ENCODE peak calls at places on chromosomes 4 and X, in six cellular contexts. L, P, H, V, E and Y are unnamed samples. For H3K4me1, the result is how much of the 10 kb centered on the place peaks cover.

GRCh38 chr4:56821394-56822263 is at the start of gene SPINK2:
- DNase-seq in L (no peak), P (peak), H (peak), V (no peak), E (no peak), Y (peak)

GRCh38 chr4:15690020-15690809 is 8.6 kb downstream of the FAM200B start:
- DNase-seq in L (no peak), P (peak), H (no peak), V (peak), E (peak), Y (no peak)

GRCh38 chr4:1011022-1011694 is at the start of gene FGFRL1:
- DNase-seq in L (peak), P (peak), H (peak), V (peak), E (peak), Y (peak)

GRCh38 chrX:37997096-37997495 is 9.3 kb upstream of the SYTL5 start:
- DNase-seq in L (no peak), P (no peak), H (no peak), V (no peak), E (no peak), Y (no peak)

GRCh38 chr4:56958111-56958517 is 19.3 kb downstream of the NOA1 start:
- DNase-seq in L (peak), P (no peak), H (peak), V (peak), E (peak), Y (peak)

GRCh38 chr4:188691811-188692210 is 552.6 kb downstream of the TRIML1 start:
- DNase-seq in L (no peak), P (no peak), H (no peak), V (no peak), E (no peak), Y (no peak)

GRCh38 chrX:154655786-154656185 is 2.4 kb upstream of the CTAG2 start:
- DNase-seq in L (no peak), P (no peak), H (no peak), V (no peak), E (no peak), Y (no peak)

GRCh38 chr4:153115322-153116100 is 88.7 kb upstream of the TRIM2 start:
- DNase-seq in L (no peak), P (no peak), H (peak), V (peak), E (peak), Y (no peak)

GRCh38 chr4:7823416-7823824 is 116.2 kb downstream of the AFAP1 start:
- DNase-seq in L (peak), P (no peak), H (peak), V (no peak), E (peak), Y (peak)

GRCh38 chr4:88448905-88449689 is 7.8 kb upstream of the HERC5 start:
- DNase-seq in L (no peak), P (no peak), H (no peak), V (no peak), E (no peak), Y (no peak)

GRCh38 chr4:66169341-66169740 is 499.1 kb upstream of the EPHA5 start:
- DNase-seq in L (no peak), P (no peak), H (no peak), V (peak), E (peak), Y (no peak)

GRCh38 chrX:53281321-53281822 is at the start of gene IQSEC2:
- DNase-seq in L (peak), P (no peak), H (peak), V (peak), E (peak), Y (peak)

GRCh38 chr4:147985376-147985775 is 253.5 kb downstream of the ARHGAP10 start:
- DNase-seq in L (no peak), P (no peak), H (no peak), V (no peak), E (no peak), Y (no peak)

GRCh38 chrX:106378616-106379015 is 210.5 kb downstream of the PWWP3B start:
- DNase-seq in L (no peak), P (no peak), H (no peak), V (no peak), E (no peak), Y (no peak)
- H3K4me3 ChIP-seq in L (no peak), P (no peak), H (no peak), V (no peak), E (no peak), Y (no peak)

DNA sequence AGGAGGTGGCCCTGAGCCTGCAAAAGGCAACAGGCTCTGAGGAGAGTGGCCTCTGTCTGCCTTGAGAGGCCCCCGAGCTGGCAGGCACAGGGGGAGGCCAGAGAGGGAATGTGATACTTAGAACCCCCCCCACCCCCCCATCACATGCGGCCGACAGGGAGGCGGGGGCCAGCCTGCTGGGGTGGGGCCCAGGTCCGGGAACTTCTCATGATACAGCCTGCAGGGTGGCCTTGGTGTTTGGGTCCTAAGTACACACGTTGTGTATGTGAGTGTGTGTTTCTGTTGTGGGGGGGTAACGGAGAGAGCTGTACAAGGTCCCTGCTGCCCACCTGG is 19.7 kb downstream of the SH3BP2 start:
- DNase-seq in L (no peak), P (no peak), H (no peak), V (no peak), E (no peak), Y (no peak)
- H3K4me1 ChIP-seq in L (under half), P (under half), H (half or more), V (under half), E (under half), Y (under half)

DNA sequence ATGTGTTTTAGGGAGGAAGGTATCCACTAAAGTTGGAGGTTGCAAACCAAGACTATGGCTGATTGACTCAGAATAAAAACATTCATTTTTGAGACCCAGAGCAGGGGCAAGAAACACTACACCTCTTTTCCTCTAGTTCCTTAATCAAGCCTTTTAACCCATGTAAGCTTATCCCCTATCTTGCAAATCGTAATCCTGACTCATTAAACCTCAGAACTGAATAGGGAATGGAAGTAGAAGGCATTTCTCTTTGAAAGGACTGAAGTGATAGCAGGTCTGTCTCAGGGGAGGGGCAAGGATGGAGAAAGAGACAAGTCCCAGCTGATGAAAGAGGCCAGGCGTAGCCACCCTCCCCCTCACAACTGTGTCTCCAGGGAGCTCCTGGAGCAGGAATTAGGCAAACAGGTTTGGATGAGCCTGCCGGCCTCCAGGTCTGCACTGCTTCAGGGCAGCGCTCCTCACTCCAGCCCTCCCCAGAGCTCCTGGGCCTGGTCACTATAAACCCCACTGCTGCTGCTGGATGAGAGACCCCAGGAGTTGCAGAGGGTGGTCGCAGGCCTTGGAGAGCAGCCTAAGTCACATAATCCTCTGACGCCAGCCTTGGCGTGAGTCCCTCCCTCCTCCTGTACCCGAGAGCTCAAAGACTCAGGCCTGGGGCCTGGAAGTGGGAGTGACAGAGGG is 21.4 kb upstream of the MSX1 start:
- DNase-seq in L (no peak), P (peak), H (no peak), V (peak), E (no peak), Y (no peak)
- H3K27ac ChIP-seq in L (no peak), P (peak), H (no peak), V (no peak), E (no peak), Y (no peak)

DNA sequence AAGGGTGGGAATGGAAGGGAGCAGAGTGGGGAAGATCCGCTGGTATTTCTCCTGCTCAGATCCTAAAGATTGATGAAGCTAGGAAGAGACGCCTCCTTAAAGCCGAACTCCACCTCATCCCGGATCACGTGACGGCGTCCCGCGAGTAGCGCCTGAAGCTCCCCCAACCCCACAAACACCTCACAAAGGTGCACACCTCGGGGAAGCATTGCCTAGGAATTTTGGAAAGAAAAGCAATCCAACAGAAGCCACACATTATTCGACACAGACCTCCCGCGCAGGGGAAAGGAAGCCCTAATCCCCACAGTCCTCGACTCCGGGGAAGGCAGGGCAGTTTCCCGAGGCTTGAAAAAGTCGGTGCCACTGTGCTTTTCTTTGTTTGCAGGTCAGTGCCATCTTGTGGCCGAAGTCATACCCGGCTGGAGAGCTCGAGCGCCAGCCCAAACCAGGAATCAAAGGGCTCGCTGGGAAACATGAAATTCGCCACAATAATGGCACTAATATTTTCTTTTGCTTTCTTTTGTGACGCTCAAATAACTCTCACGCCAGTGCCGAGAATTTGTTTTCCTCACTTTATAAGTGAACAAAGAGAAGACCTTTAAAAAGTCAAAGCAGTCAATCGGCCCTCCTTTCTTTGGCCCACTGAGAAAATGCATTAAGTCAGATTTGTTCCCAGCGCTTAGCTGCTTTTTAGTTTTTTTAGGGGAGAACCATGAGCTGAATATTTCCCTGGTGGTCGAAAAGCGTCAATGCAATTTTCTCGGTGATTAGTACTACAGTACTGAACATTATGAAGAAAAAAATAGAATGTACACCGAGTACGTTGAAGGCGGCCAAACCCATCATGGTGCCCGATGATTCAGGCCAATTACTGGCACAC is at the start of gene NPY1R:
- DNase-seq in L (peak), P (peak), H (peak), V (peak), E (peak), Y (peak)
- H3K4me3 ChIP-seq in L (peak), P (peak), H (peak), V (peak), E (peak), Y (peak)

DNA sequence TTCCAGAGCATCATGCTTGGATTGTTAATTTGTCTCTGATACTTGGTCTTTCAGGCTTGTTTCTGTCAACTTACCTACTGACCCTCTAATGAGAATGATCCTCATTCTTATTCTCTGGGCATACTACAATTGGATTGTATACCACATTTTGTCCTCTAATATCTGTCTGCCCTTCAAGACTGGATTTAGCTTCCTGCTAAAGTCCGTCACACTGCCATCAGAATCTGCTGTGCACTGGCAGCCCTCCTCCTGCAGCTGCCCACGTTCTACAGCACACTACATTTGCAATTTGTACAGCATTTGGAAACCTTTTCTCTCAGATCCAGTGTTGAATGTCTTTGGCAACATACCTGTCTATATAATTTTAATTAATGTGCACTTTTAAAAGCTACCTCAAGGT is 183.1 kb downstream of the ZNF330 start:
- DNase-seq in L (no peak), P (no peak), H (no peak), V (no peak), E (no peak), Y (no peak)
- H3K4me1 ChIP-seq in L (under half), P (under half), H (under half), V (under half), E (under half), Y (under half)

DNA sequence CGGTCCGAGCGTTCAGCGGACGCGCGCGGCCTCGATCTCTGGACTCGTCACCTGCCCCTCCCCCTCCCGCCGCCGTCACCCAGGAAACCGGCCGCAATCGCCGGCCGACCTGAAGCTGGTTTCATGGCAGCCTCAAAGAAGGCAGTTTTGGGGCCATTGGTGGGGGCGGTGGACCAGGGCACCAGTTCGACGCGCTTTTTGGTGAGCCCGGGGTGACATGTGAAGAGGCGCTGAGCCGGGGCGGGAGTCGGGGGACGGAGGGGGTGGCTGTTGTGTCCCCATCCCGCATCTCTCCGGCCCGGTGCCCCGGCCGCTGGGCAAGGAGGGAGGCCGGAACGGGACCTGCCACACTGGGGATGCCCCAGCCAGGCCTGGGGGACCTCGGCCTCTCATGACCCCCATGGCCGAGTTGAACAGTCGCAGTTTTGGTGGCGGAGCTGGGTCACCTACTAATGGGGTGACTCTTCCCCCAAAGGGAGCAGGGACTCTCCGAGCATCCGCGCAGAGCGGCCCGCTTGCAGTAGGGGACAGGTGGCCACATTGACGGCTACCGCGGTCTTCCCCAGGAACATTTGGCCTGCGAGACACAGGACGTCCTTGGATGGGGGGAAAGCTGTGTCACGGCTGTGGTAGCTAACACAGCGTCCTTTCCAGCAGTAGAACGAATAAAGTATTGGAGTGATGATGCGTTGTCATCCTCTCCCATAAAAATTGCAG is at the start of gene GK:
- DNase-seq in L (no peak), P (peak), H (peak), V (peak), E (no peak), Y (no peak)
- H3K27ac ChIP-seq in L (no peak), P (peak), H (peak), V (peak), E (peak), Y (peak)

GRCh38 chr4:101044766-101045165 is 302.6 kb downstream of the PPP3CA start:
- DNase-seq in L (no peak), P (no peak), H (no peak), V (no peak), E (no peak), Y (no peak)
- H3K4me3 ChIP-seq in L (no peak), P (no peak), H (no peak), V (no peak), E (no peak), Y (no peak)

GRCh38 chrX:70672326-70672725 is 227.7 kb downstream of the DLG3 start:
- DNase-seq in L (no peak), P (no peak), H (no peak), V (no peak), E (no peak), Y (no peak)
- H3K4me1 ChIP-seq in L (under half), P (under half), H (under half), V (under half), E (under half), Y (under half)

GRCh38 chrX:39262641-39263040 is 461.4 kb downstream of the MID1IP1 start:
- DNase-seq in L (no peak), P (no peak), H (no peak), V (peak), E (no peak), Y (no peak)

GRCh38 chrX:39263946-39264483 is 462.8 kb downstream of the MID1IP1 start:
- DNase-seq in L (no peak), P (no peak), H (no peak), V (no peak), E (no peak), Y (no peak)

DNA sequence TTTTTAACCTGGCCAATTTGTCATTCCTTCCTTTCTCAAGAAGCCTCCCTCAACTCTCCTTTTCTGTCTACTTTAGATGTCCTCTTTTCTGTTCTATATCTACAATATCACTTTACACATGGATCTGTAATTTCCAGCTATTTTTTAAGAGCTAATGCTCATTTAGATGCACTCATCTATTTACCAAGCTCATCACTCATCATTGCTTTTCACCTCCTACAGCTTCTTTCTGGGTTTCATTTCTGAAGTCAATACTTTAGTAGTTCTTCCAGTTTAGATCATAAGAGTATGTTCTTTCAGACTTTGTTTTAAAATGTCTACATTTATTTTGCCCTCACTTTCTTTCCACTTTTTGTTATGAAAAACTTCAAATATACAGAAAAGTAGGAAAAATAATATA is 466.9 kb downstream of the MID1IP1 start:
- DNase-seq in L (no peak), P (no peak), H (no peak), V (no peak), E (no peak), Y (no peak)
- H3K27ac ChIP-seq in L (no peak), P (no peak), H (no peak), V (no peak), E (no peak), Y (no peak)